ENCODE peak calls at places on chromosomes 7 and 10, in six cellular contexts. One of them, this sample, is unnamed.

GRCh38 chr7:65250697-65251395 is 122.8 kb upstream of the ZNF92 start:
- DNase-seq in SK-N-SH: no peak
- DNase-seq in BJ: no peak
- DNase-seq in CD4-positive, alpha-beta T cell: no peak
- DNase-seq in breast epithelium: no peak
- DNase-seq in mucosa of descending colon: no peak
- DNase-seq in this sample: no peak

GRCh38 chr10:49183596-49184542 is 4.3 kb downstream of the TMEM273 start:
- DNase-seq in SK-N-SH: no peak
- DNase-seq in BJ: no peak
- DNase-seq in CD4-positive, alpha-beta T cell: peak; percentile 28
- DNase-seq in breast epithelium: no peak
- DNase-seq in mucosa of descending colon: no peak
- DNase-seq in this sample: no peak

GRCh38 chr10:96211775-96212174 is 59.6 kb downstream of the BLNK start:
- DNase-seq in SK-N-SH: no peak
- DNase-seq in BJ: no peak
- DNase-seq in CD4-positive, alpha-beta T cell: no peak
- DNase-seq in breast epithelium: no peak
- DNase-seq in mucosa of descending colon: no peak
- DNase-seq in this sample: no peak

GRCh38 chr10:133278577-133279265 is 2.1 kb upstream of the ADAM8 start:
- DNase-seq in SK-N-SH: no peak
- DNase-seq in BJ: no peak
- DNase-seq in CD4-positive, alpha-beta T cell: peak; percentile 49
- DNase-seq in breast epithelium: peak; percentile 54
- DNase-seq in mucosa of descending colon: peak; percentile 89
- DNase-seq in this sample: no peak

GRCh38 chr10:72466018-72466417 is 111.3 kb upstream of the DNAJB12 start:
- DNase-seq in SK-N-SH: no peak
- DNase-seq in BJ: no peak
- DNase-seq in CD4-positive, alpha-beta T cell: no peak
- DNase-seq in breast epithelium: no peak
- DNase-seq in mucosa of descending colon: no peak
- DNase-seq in this sample: no peak

GRCh38 chr7:65509368-65510186 is 135.9 kb downstream of the ZNF92 start:
- DNase-seq in SK-N-SH: peak; percentile 43
- DNase-seq in BJ: no peak
- DNase-seq in CD4-positive, alpha-beta T cell: no peak
- DNase-seq in breast epithelium: no peak
- DNase-seq in mucosa of descending colon: peak; percentile 37
- DNase-seq in this sample: no peak

GRCh38 chr10:124152781-124153600 is 59.6 kb upstream of the CHST15 start:
- DNase-seq in SK-N-SH: peak; percentile 50
- DNase-seq in BJ: no peak
- DNase-seq in CD4-positive, alpha-beta T cell: peak; percentile 39
- DNase-seq in breast epithelium: peak; percentile 72
- DNase-seq in mucosa of descending colon: peak; percentile 71
- DNase-seq in this sample: no peak

GRCh38 chr10:34163075-34163905 is 651.8 kb downstream of the PARD3 start:
- DNase-seq in SK-N-SH: no peak
- DNase-seq in BJ: no peak
- DNase-seq in CD4-positive, alpha-beta T cell: no peak
- DNase-seq in breast epithelium: no peak
- DNase-seq in mucosa of descending colon: no peak
- DNase-seq in this sample: no peak

GRCh38 chr7:86961686-86962085 is 97.8 kb downstream of the ELAPOR2 start:
- DNase-seq in SK-N-SH: no peak
- DNase-seq in BJ: no peak
- DNase-seq in CD4-positive, alpha-beta T cell: no peak
- DNase-seq in breast epithelium: no peak
- DNase-seq in mucosa of descending colon: no peak
- DNase-seq in this sample: no peak

GRCh38 chr7:24894670-24895221 is 85.2 kb downstream of the OSBPL3 start:
- DNase-seq in SK-N-SH: peak; percentile 56
- DNase-seq in BJ: no peak
- DNase-seq in CD4-positive, alpha-beta T cell: no peak
- DNase-seq in breast epithelium: no peak
- DNase-seq in mucosa of descending colon: no peak
- DNase-seq in this sample: no peak

GRCh38 chr7:24891173-24891787 is 88.7 kb downstream of the OSBPL3 start:
- DNase-seq in SK-N-SH: no peak
- DNase-seq in BJ: no peak
- DNase-seq in CD4-positive, alpha-beta T cell: no peak
- DNase-seq in breast epithelium: no peak
- DNase-seq in mucosa of descending colon: no peak
- DNase-seq in this sample: no peak

GRCh38 chr7:24899905-24900304 is 80.1 kb downstream of the OSBPL3 start:
- DNase-seq in SK-N-SH: no peak
- DNase-seq in BJ: no peak
- DNase-seq in CD4-positive, alpha-beta T cell: no peak
- DNase-seq in breast epithelium: no peak
- DNase-seq in mucosa of descending colon: no peak
- DNase-seq in this sample: no peak

GRCh38 chr7:24898691-24899090 is 81.3 kb downstream of the OSBPL3 start:
- DNase-seq in SK-N-SH: no peak
- DNase-seq in BJ: no peak
- DNase-seq in CD4-positive, alpha-beta T cell: no peak
- DNase-seq in breast epithelium: no peak
- DNase-seq in mucosa of descending colon: no peak
- DNase-seq in this sample: no peak

DNA sequence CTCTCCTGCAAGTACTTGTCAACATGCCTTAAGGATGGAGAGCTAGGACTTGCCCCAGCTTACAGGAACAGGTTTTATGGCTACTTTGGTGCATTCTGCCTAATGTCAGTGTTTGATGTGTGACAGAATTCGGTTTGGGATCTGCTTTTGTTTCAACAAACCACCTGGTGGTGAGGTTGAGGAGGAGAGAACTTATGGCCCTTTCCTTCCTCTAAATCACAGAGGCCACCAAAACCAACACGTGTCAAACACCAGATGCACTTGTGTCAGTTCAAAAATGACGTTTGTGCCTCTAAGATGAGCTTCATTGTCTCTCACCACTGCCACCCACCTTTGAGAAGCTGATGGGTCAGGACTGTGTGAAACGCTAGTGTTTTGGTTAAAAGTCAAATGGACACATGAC is 83.9 kb downstream of the OSBPL3 start:
- DNase-seq in SK-N-SH: no peak
- DNase-seq in BJ: no peak
- DNase-seq in CD4-positive, alpha-beta T cell: no peak
- DNase-seq in breast epithelium: no peak
- DNase-seq in mucosa of descending colon: no peak
- DNase-seq in this sample: no peak
- TF ChIP-seq CTCF in SK-N-SH: peak; percentile 12
- TF ChIP-seq CTCF in BJ: no peak
- TF ChIP-seq CTCF in CD4-positive, alpha-beta T cell: no peak
- TF ChIP-seq CTCF in breast epithelium: no peak
- TF ChIP-seq CTCF in mucosa of descending colon: no peak
- TF ChIP-seq CTCF in this sample: no peak

DNA sequence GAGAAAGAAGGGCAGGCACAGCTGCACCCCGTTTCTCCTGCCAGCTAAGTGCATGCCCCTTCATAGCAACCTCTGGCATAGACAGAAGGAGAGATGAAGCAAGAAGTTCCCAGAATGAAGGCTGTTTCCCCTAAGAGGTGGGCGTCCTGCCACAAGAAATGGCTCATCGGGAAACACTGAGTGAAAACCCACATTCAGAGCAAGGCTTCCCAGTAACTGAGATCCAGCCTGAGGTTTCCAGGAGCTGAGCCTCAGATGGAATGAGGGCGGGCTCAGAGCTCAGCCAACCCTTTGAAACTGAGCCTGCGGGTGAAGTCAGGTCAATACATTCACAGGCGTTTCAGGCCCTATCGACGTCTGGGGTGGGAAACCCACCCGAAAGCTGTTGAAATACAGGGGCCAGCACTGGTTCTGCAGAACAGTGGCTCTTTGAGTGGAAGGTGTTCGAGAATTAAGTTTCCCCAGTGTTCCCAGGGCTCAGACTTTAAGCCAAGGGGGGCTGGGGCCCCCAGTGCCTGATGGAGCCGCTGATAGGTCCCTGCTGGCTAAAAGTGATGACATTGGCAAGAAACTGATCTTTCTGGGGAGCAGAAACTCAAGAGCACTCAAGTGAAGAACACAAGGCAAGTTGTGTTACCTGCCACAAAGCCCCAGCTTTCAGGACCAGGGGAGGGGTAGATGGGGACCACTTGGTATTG is 510.2 kb downstream of the RPS24 start:
- DNase-seq in SK-N-SH: no peak
- DNase-seq in BJ: peak; percentile 80
- DNase-seq in CD4-positive, alpha-beta T cell: no peak
- DNase-seq in breast epithelium: peak; percentile 36
- DNase-seq in mucosa of descending colon: no peak
- DNase-seq in this sample: peak; percentile 84
- TF ChIP-seq CTCF in SK-N-SH: no peak
- TF ChIP-seq CTCF in BJ: no peak
- TF ChIP-seq CTCF in CD4-positive, alpha-beta T cell: no peak
- TF ChIP-seq CTCF in breast epithelium: no peak
- TF ChIP-seq CTCF in mucosa of descending colon: no peak
- TF ChIP-seq CTCF in this sample: no peak

GRCh38 chr7:38411404-38411803 is 138.0 kb upstream of the TARP start:
- DNase-seq in SK-N-SH: peak; percentile 28
- DNase-seq in BJ: no peak
- DNase-seq in CD4-positive, alpha-beta T cell: no peak
- DNase-seq in breast epithelium: no peak
- DNase-seq in mucosa of descending colon: no peak
- DNase-seq in this sample: no peak
- TF ChIP-seq CTCF in SK-N-SH: peak; percentile 44
- TF ChIP-seq CTCF in BJ: peak; percentile 11
- TF ChIP-seq CTCF in CD4-positive, alpha-beta T cell: no peak
- TF ChIP-seq CTCF in breast epithelium: no peak
- TF ChIP-seq CTCF in mucosa of descending colon: no peak
- TF ChIP-seq CTCF in this sample: no peak

GRCh38 chr7:127214956-127215355 is 37.8 kb downstream of the GRM8 start:
- DNase-seq in SK-N-SH: no peak
- DNase-seq in BJ: no peak
- DNase-seq in CD4-positive, alpha-beta T cell: no peak
- DNase-seq in breast epithelium: no peak
- DNase-seq in mucosa of descending colon: no peak
- DNase-seq in this sample: no peak
- TF ChIP-seq CTCF in SK-N-SH: no peak
- TF ChIP-seq CTCF in BJ: no peak
- TF ChIP-seq CTCF in CD4-positive, alpha-beta T cell: no peak
- TF ChIP-seq CTCF in breast epithelium: no peak
- TF ChIP-seq CTCF in mucosa of descending colon: no peak
- TF ChIP-seq CTCF in this sample: no peak

This sample was measured in AG09319.